ENCODE peak calls at places on chromosomes 13 and 19, in nine cellular contexts. V is BE2C, R is AG04450, X is IMR-90, S is mammary epithelial cell, B is endodermal cell, P is heart left ventricle, Z is psoas muscle, K is mesothelial cell of epicardium. A is an unnamed sample.

GRCh38 chr19:51016798-51017683 is 2.5 kb downstream of the KLK10 start:
- DNase-seq in X (peak), V (peak), K (peak), S (peak), P (no peak), Z (peak), R (no peak), B (peak), A (no peak)

GRCh38 chr13:114130708-114131580 is 1.5 kb downstream of the RASA3 start:
- DNase-seq in Z (peak), R (peak), S (peak), P (peak), B (peak), X (peak), V (peak), K (no peak), A (peak)

GRCh38 chr13:23960566-23961156 is 63.4 kb upstream of the C1QTNF9B start:
- DNase-seq in K (no peak), R (no peak), V (no peak), B (peak), Z (no peak), X (peak), S (peak), P (no peak), A (peak)

GRCh38 chr19:47157455-47158321 is 27.1 kb downstream of the SAE1 start:
- DNase-seq in R (peak), X (peak), Z (no peak), S (no peak), K (no peak), P (peak), B (peak), V (no peak), A (no peak)

GRCh38 chr13:98172570-98173405 is 4.3 kb downstream of the RNF113B start:
- DNase-seq in Z (no peak), K (no peak), X (peak), S (no peak), B (no peak), P (no peak), R (no peak), V (no peak), A (no peak)

GRCh38 chr19:1970003-1970805 is 29.2 kb downstream of the CSNK1G2 start:
- DNase-seq in Z (peak), X (no peak), B (no peak), S (peak), R (no peak), K (no peak), V (no peak), P (no peak), A (peak)

GRCh38 chr19:45161715-45162463 is 1.1 kb upstream of the NKPD1 start:
- DNase-seq in Z (peak), P (no peak), X (peak), R (no peak), K (peak), B (peak), S (no peak), V (peak), A (no peak)

GRCh38 chr13:80029170-80029569 is 311.8 kb downstream of the SPRY2 start:
- DNase-seq in V (no peak), S (no peak), Z (no peak), P (no peak), R (no peak), X (no peak), K (no peak), B (no peak), A (no peak)

GRCh38 chr13:31227870-31228269 is 28.1 kb downstream of the B3GLCT start:
- DNase-seq in V (no peak), B (peak), S (no peak), P (no peak), X (no peak), R (no peak), K (no peak), Z (no peak), A (no peak)

GRCh38 chr13:26198116-26198515 is 24.0 kb downstream of the RNF6 start:
- DNase-seq in P (no peak), K (no peak), Z (no peak), S (no peak), X (no peak), V (no peak), B (no peak), R (no peak), A (no peak)

GRCh38 chr13:34302596-34302995 is 484.6 kb downstream of the RFC3 start:
- DNase-seq in Z (no peak), P (no peak), R (no peak), S (peak), X (no peak), K (no peak), B (no peak), V (no peak), A (no peak)

GRCh38 chr13:114166381-114167131 is 12.5 kb upstream of the CFAP97D2 start:
- DNase-seq in B (no peak), Z (no peak), V (no peak), S (no peak), P (peak), K (peak), X (no peak), R (no peak), A (no peak)

GRCh38 chr13:51371768-51372399 is 32.4 kb downstream of the SERPINE3 start:
- DNase-seq in R (no peak), X (no peak), K (no peak), B (no peak), V (no peak), Z (no peak), S (no peak), P (no peak), A (no peak)

GRCh38 chr13:20940083-20940482 is 37.5 kb upstream of the XPO4 start:
- DNase-seq in S (no peak), V (no peak), X (peak), K (no peak), Z (no peak), R (peak), B (no peak), P (no peak), A (no peak)

GRCh38 chr19:30360378-30361106 is 11.6 kb upstream of the ZNF536 start:
- DNase-seq in X (no peak), S (no peak), K (no peak), V (peak), Z (no peak), B (peak), P (no peak), R (no peak), A (no peak)

GRCh38 chr19:3599776-3600183 is 6.9 kb downstream of the TBXA2R start:
- DNase-seq in P (no peak), R (no peak), X (no peak), K (no peak), S (no peak), V (no peak), Z (no peak), B (peak), A (no peak)

GRCh38 chr19:21158523-21159135 is 16.8 kb downstream of the ZNF431 start:
- DNase-seq in P (no peak), X (peak), B (no peak), K (no peak), V (no peak), R (peak), Z (no peak), S (peak), A (peak)

GRCh38 chr19:18153555-18154134 is 682 bp downstream of the PIK3R2 start:
- DNase-seq in B (no peak), V (no peak), K (peak), X (no peak), R (no peak), P (peak), Z (peak), S (no peak), A (no peak)

GRCh38 chr19:18152817-18153554 is at the start of gene PIK3R2:
- DNase-seq in S (peak), X (peak), Z (peak), P (peak), K (peak), R (peak), B (peak), V (peak), A (peak)

GRCh38 chr19:18150776-18151624 is 2.0 kb upstream of the PIK3R2 start:
- DNase-seq in S (no peak), K (no peak), Z (no peak), B (no peak), P (no peak), X (no peak), R (no peak), V (no peak), A (no peak)

GRCh38 chr19:18149596-18149975 is 3.4 kb upstream of the PIK3R2 start:
- DNase-seq in S (no peak), P (no peak), K (no peak), B (no peak), V (no peak), R (no peak), X (no peak), Z (no peak), A (no peak)

GRCh38 chr19:18152444-18152816 is 533 bp upstream of the PIK3R2 start:
- DNase-seq in V (peak), K (peak), P (peak), Z (peak), R (peak), B (peak), X (peak), S (peak), A (peak)
- TF ChIP-seq CTCF in V (peak), K (peak), P (peak), Z (peak), R (peak), B (peak), X (peak), S (peak), A (peak)

DNA sequence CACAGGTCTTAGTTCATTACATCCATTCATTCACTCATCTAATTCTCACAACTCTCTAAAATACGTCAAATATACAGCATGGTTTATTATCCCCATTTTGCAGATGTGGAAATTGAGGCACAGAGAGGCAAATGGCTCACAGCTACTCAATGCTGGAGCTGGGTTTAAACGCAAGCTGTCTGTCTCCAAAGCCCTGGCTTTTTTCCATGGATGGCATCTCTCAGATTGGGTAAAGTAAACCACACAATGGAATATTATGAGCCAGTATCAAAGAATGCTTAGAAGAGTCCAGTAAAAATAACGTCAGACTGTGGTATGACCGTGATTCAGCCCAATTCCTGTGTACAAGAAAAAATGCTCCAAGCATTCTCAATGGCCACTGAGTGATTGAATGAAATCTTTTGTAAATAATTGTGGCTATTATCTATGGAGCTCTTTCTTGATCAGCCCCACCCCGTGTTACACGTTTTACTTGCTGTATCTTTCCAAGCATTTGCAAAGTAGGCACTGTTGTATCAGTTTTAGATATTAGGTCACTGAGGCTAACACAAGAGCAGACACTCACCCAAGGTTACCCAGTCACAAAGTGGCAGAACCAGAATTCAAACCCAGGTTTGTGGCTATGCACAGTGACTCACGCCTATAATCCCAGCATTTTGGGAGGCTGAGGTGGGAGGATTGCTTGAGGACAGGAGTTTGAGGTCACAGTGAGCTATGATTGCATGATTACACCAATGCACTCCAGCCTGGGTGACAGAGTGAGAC is 5.5 kb upstream of the ACP7 start:
- DNase-seq in P (no peak), V (no peak), B (no peak), K (no peak), Z (no peak), S (peak), R (peak), X (peak), A (peak)
- TF ChIP-seq CTCF in P (no peak), V (no peak), B (no peak), K (no peak), Z (no peak), S (no peak), R (no peak), X (no peak), A (no peak)

DNA sequence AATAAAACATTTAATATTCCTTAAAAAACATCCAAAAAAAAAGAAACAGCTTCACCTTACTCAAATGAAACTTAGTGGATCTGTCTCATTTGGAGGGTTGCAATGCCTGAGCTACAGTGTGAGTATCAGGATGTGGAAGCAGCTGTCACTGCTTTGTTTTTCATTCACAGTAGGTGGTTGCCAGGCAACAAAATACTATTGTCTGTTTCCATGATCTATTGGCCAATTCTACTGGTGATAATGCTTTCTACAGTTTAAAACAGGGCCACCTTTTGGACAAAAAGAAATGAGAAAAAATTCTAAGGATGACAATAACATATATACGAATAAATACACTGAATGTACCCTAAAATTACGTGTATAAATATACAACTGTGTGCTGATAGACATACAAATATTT is 3.0 kb downstream of the ENOX1 start:
- DNase-seq in K (no peak), Z (no peak), S (peak), R (no peak), B (no peak), X (peak), V (peak), P (no peak), A (peak)
- TF ChIP-seq CTCF in K (no peak), Z (no peak), S (no peak), R (no peak), B (no peak), X (no peak), V (no peak), P (no peak), A (no peak)

DNA sequence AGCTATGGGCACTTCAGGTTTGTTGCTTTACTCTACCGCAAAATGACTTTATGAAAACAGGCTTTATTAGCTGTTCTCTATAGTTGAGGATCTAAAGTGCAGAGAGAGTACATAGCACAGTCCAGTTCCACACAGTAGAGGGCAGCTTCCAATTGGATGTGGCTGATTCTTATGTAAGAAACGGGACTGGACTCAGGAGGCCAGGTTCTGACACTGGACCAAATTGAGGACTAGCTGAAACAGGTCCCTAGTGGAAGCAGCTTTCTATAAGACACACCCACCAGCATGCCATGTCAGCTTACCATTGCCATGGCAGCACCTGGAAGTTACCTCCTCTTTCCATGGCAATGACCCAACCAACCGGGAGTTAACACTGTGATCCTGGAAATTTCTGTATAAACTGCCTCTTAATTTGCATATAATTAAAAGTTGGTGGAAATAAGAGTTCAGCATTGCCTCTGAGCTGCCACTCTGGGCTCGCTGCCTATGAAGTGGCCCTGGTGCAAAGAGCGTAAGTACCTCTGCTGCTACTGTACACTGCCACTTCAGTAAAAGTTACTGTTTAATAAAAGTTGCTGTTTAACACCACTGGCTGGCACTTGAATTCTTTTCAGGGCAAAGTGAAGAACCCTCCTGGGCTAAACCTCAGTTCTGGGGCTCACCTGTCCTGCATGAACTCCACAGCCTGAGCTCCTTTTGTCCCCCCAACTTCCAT is 211.9 kb upstream of the SLC10A2 start:
- DNase-seq in X (no peak), S (no peak), K (no peak), V (no peak), Z (no peak), B (no peak), R (no peak), P (no peak), A (no peak)
- TF ChIP-seq CTCF in X (no peak), S (peak), K (no peak), V (no peak), Z (no peak), B (no peak), R (no peak), P (no peak), A (no peak)

GRCh38 chr19:19215792-19216191 is 4.0 kb downstream of the NCAN start:
- DNase-seq in R (no peak), V (no peak), Z (no peak), B (no peak), P (no peak), S (no peak), X (no peak), K (no peak), A (no peak)
- TF ChIP-seq CTCF in R (no peak), V (no peak), Z (no peak), B (no peak), P (no peak), S (no peak), X (no peak), K (no peak), A (no peak)

GRCh38 chr13:110643768-110644421 is 28.6 kb downstream of the NAXD start:
- DNase-seq in K (no peak), B (peak), V (no peak), P (no peak), Z (no peak), R (no peak), X (no peak), S (no peak), A (no peak)
- TF ChIP-seq CTCF in K (no peak), B (no peak), V (no peak), P (no peak), Z (no peak), R (no peak), X (no peak), S (no peak), A (no peak)

DNA sequence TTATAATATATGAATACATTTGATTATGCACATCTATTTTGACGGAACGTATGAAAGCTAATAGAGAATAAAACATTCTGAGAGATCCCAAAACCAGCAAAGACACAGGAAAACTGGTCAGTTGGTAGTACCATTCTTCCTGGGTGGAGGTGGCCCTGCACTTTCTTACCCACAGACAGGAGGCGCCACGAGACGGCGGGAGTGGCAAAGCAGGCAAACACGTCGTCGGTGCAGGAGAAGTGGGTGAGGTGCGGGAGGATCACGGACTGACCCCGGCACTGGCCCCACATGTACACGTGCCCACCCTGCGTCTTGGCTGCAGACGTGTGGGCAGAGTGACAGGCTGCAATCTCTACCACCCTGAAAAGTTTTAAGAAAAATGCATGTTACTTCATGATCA is 36.1 kb downstream of the RCBTB1 start:
- DNase-seq in P (no peak), Z (no peak), K (no peak), V (no peak), R (no peak), B (peak), S (no peak), X (no peak), A (peak)
- TF ChIP-seq CTCF in P (no peak), Z (peak), K (no peak), V (peak), R (peak), B (peak), S (peak), X (no peak), A (no peak)

DNA sequence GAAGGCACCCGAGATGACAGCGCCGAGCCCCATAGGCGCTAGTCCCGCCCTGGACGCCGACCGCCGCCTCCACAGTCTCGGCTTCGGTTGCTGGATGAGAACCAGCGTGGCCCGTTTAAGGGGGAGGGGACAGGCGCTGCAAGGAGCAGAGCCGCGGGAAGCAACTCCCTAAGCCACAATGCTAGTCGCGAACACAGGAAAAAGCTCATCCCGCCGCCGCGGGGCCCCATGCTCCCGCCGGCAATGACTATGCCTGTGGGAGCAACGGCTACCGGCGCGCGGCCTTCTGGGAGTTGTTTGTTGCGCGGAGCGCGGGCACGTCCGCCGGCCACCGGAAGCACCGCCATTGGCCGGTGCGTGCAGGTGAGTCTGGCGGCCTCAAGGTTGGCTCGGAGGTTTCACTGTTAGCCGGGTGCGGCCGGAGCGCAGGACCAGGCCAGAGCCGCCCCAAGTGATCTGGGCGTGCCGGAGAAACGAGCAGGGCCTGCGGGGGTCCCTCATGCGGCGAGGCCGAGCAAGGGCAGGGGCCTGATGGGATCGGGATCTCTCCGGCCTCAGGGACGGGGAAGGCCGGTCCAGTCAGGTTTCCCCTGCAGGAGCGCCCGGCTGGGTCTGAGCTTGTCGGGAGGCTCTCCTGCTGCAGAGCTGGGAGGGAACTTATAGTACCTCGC is at the start of gene ZNF544:
- DNase-seq in K (peak), V (peak), Z (peak), P (peak), R (peak), B (peak), S (peak), X (peak), A (peak)
- TF ChIP-seq CTCF in K (peak), V (peak), Z (no peak), P (peak), R (peak), B (no peak), S (peak), X (peak), A (no peak)

DNA sequence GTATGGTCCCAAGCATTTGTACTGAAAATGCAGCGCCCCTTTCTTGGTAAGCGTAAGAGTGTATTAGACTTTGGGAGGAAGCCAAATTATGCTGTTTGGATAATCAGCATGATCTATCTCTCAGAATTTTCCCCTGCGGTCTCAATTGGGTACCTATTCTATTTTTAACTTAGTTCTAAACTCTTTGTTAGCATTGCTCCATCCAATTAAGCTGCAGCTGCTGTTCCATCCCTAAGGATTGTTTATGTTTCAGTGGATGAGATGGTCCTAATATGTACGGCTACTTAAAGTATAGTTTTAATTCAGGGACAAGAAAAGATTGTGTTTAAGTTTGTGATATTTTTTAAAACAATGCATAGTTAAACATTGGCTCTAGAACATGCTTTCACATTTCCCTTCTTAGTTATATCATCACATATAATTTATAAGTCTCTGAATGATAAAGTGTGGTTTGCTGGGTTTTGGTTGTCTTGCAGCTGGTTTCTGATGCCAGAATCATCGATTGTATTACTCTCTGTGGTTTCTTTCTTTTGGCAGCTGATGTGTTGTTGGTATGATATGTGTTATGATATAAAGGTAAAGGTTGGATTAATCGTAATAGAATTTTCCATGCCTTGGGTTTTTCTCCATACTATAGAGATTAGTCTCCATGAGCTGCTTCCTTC is 15.1 kb downstream of the POLR1D start:
- DNase-seq in S (peak), R (no peak), V (no peak), P (no peak), B (no peak), Z (no peak), K (no peak), X (peak), A (no peak)
- TF ChIP-seq CTCF in S (no peak), R (no peak), V (no peak), P (no peak), B (no peak), Z (no peak), K (no peak), X (no peak), A (no peak)

A was measured in MCF 10A.